ENCODE peak calls at places on chromosome 17, in nine cellular contexts. E is stomach; K is DND-41; X is retinal pigment epithelial cell; C is lower leg skin; J is sigmoid colon; Y is foreskin fibroblast; Q is CD4-positive, alpha-beta T cell; U is uterus. Z is an unnamed sample.

GRCh38 chr17:45740553-45741330 is 43.4 kb upstream of the CRHR1 start:
- DNase-seq in C (peak), X (no peak), J (peak), Q (no peak), E (no peak), U (peak), Y (peak), K (peak), Z (no peak)

GRCh38 chr17:20268700-20269475 is 198.5 kb downstream of the LGALS9B start:
- DNase-seq in X (no peak), J (no peak), Q (no peak), E (no peak), K (no peak), C (no peak), U (no peak), Y (no peak), Z (no peak)

GRCh38 chr17:59371426-59372099 is 40.1 kb downstream of the YPEL2 start:
- DNase-seq in Q (no peak), K (no peak), U (peak), J (peak), C (peak), E (no peak), X (no peak), Y (peak), Z (no peak)

GRCh38 chr17:74822329-74823175 is 37.1 kb downstream of the GRIN2C start:
- DNase-seq in C (no peak), Q (no peak), X (no peak), U (no peak), Y (no peak), E (no peak), J (no peak), K (no peak), Z (no peak)

GRCh38 chr17:31274252-31274651 is 22.8 kb downstream of the OMG start:
- DNase-seq in Q (no peak), K (no peak), Y (peak), X (no peak), U (no peak), J (no peak), C (no peak), E (no peak), Z (no peak)

GRCh38 chr17:2194778-2195417 is 108.7 kb downstream of the SMG6 start:
- DNase-seq in K (no peak), Q (no peak), E (no peak), U (no peak), J (no peak), C (no peak), Y (peak), X (no peak), Z (no peak)

GRCh38 chr17:14427914-14428639 is 127.2 kb downstream of the HS3ST3B1 start:
- DNase-seq in E (no peak), Q (peak), Y (no peak), K (peak), C (no peak), U (no peak), X (no peak), J (no peak), Z (no peak)

GRCh38 chr17:46943218-46943510 is 20.2 kb downstream of the GOSR2 start:
- DNase-seq in J (no peak), E (no peak), C (no peak), K (no peak), Q (no peak), Y (no peak), X (no peak), U (no peak), Z (no peak)

GRCh38 chr17:72861811-72862210 is 230.7 kb downstream of the SLC39A11 start:
- DNase-seq in C (no peak), U (no peak), X (no peak), K (no peak), J (no peak), E (no peak), Y (no peak), Q (no peak), Z (no peak)

GRCh38 chr17:2235792-2236365 is 67.7 kb downstream of the SMG6 start:
- DNase-seq in C (no peak), X (no peak), Q (no peak), E (no peak), Y (peak), J (peak), K (no peak), U (no peak), Z (no peak)

GRCh38 chr17:61366715-61367413 is 32.8 kb upstream of the TBX2 start:
- DNase-seq in J (no peak), Y (no peak), Q (no peak), E (peak), C (no peak), K (no peak), U (no peak), X (peak), Z (no peak)

GRCh38 chr17:74734256-74734655 is 2.8 kb upstream of the RAB37 start:
- DNase-seq in E (no peak), Y (no peak), X (no peak), U (no peak), J (no peak), C (no peak), K (no peak), Q (no peak), Z (no peak)

GRCh38 chr17:16981928-16982327 is 10.0 kb upstream of the TNFRSF13B start:
- DNase-seq in J (no peak), C (peak), Y (no peak), K (peak), X (no peak), E (no peak), U (no peak), Q (no peak), Z (no peak)

GRCh38 chr17:4165301-4166010 is 22.5 kb downstream of the CYB5D2 start:
- DNase-seq in J (no peak), U (no peak), X (no peak), C (no peak), Y (no peak), K (no peak), Q (no peak), E (no peak), Z (no peak)

GRCh38 chr17:1977583-1978395 is 47.3 kb downstream of the RTN4RL1 start:
- DNase-seq in C (no peak), E (no peak), U (no peak), K (no peak), Y (no peak), Q (no peak), X (no peak), J (no peak), Z (no peak)

GRCh38 chr17:81210868-81211267 is 11.9 kb downstream of the CEP131 start:
- DNase-seq in Y (no peak), Q (no peak), C (no peak), K (no peak), X (no peak), E (no peak), U (no peak), J (no peak), Z (no peak)

GRCh38 chr17:51346218-51346982 is 86.1 kb downstream of the UTP18 start:
- DNase-seq in X (no peak), J (no peak), U (no peak), Y (peak), K (no peak), E (no peak), C (peak), Q (no peak), Z (no peak)

GRCh38 chr17:62626719-62627218 is 701 bp upstream of the MRC2 start:
- DNase-seq in U (peak), C (no peak), Q (no peak), Y (peak), X (no peak), K (peak), J (peak), E (no peak), Z (no peak)

GRCh38 chr17:82914375-82914774 is 74.6 kb upstream of the ZNF750 start:
- DNase-seq in C (no peak), K (no peak), Q (no peak), E (peak), J (no peak), X (no peak), Y (peak), U (no peak), Z (no peak)

GRCh38 chr17:82913304-82914043 is 73.7 kb upstream of the ZNF750 start:
- DNase-seq in K (no peak), C (no peak), E (peak), U (no peak), X (no peak), Y (peak), J (no peak), Q (no peak), Z (no peak)

GRCh38 chr17:82915697-82916027 is 75.8 kb upstream of the ZNF750 start:
- DNase-seq in E (no peak), X (no peak), J (no peak), U (no peak), Y (no peak), C (no peak), Q (no peak), K (no peak), Z (no peak)

GRCh38 chr17:82912571-82913089 is 72.8 kb upstream of the ZNF750 start:
- DNase-seq in U (no peak), Y (no peak), E (no peak), X (no peak), C (no peak), J (no peak), K (no peak), Q (no peak), Z (no peak)

GRCh38 chr17:82915010-82915696 is 75.3 kb upstream of the ZNF750 start:
- DNase-seq in E (no peak), X (no peak), Q (no peak), U (no peak), J (no peak), C (no peak), Y (no peak), K (no peak), Z (no peak)
- TF ChIP-seq CTCF in E (no peak), X (peak), Q (no peak), U (no peak), J (no peak), C (no peak), Y (no peak), K (peak), Z (peak)

GRCh38 chr17:77247048-77247541 is 106.3 kb downstream of the SEC14L1 start:
- DNase-seq in X (no peak), E (peak), Y (peak), Q (peak), U (peak), J (peak), K (peak), C (peak), Z (no peak)

GRCh38 chr17:77246110-77247047 is 105.6 kb downstream of the SEC14L1 start:
- DNase-seq in X (no peak), Y (no peak), U (no peak), K (no peak), Q (no peak), C (no peak), J (no peak), E (no peak), Z (no peak)

GRCh38 chr17:77240976-77241375 is 100.2 kb downstream of the SEC14L1 start:
- DNase-seq in Y (no peak), K (no peak), U (no peak), C (no peak), J (no peak), X (no peak), Q (no peak), E (no peak), Z (no peak)

GRCh38 chr17:77245162-77245926 is 104.6 kb downstream of the SEC14L1 start:
- DNase-seq in Q (no peak), J (no peak), U (no peak), E (no peak), K (no peak), X (no peak), Y (no peak), C (no peak), Z (no peak)

GRCh38 chr17:77242118-77242800 is 101.5 kb downstream of the SEC14L1 start:
- DNase-seq in Q (no peak), C (no peak), K (no peak), Y (no peak), U (no peak), E (no peak), J (no peak), X (no peak), Z (no peak)
- TF ChIP-seq CTCF in Q (no peak), C (no peak), K (no peak), Y (no peak), U (no peak), E (no peak), J (no peak), X (no peak), Z (no peak)

DNA sequence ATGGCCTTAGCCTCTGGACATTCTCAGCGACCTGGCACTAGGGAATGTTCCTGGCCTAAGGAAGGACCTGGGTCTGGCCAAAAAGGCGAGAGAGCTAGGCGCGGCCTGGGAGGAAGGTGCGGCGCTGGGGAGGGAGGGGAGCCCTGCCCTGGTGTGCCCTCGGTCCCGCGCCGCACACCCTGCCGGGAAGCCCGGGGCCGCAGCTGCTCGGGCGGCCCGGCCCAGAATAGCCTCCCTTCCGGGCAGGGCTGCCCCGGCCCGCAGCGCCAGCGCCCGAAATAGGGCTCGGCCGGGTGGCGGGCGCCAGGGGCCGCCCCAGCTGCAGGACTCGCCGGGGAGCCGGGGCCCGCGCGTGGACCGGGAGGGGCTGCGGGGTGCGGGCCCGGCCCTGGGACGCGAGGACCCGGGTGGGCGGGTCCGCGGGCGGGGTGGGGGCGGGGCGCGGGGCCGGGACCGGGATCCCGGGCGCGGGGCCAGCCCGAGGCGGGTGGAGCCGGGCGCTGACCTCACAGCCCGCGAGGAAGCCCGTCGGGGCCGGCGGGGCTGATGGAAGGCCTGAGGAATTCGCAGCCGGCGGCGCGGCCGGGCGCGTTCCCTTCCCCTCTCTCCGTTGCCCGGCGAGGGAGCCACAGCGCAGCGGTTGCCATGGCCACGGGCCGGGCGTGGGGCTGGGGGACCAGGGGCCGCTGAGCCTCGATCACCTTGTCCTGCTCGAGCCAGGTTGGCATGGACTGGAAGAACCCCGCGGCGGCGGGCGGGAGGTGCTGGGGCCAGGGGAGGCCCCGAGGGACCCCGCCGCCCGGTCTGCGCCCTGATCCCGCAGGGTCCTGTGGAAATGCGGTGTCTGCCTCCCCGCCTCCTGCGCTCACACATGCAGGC is 18.1 kb downstream of the SOCS3 start:
- DNase-seq in Q (no peak), Y (peak), X (no peak), C (peak), E (peak), K (no peak), U (peak), J (peak), Z (no peak)
- TF ChIP-seq CTCF in Q (no peak), Y (no peak), X (no peak), C (no peak), E (no peak), K (no peak), U (peak), J (no peak), Z (no peak)

GRCh38 chr17:63774141-63774981 is at the start of gene DDX42:
- DNase-seq in C (peak), Y (peak), X (peak), Q (no peak), K (peak), E (peak), U (peak), J (peak), Z (no peak)
- TF ChIP-seq CTCF in C (no peak), Y (no peak), X (peak), Q (no peak), K (peak), E (no peak), U (no peak), J (no peak), Z (peak)

GRCh38 chr17:35766903-35767510 is 6.3 kb downstream of the C17orf50 start:
- DNase-seq in U (no peak), K (peak), J (no peak), X (no peak), E (peak), C (no peak), Q (no peak), Y (peak), Z (no peak)
- TF ChIP-seq CTCF in U (peak), K (peak), J (peak), X (peak), E (peak), C (no peak), Q (peak), Y (peak), Z (peak)

GRCh38 chr17:78825696-78826095 is 14.9 kb downstream of the USP36 start:
- DNase-seq in K (no peak), Q (no peak), Y (no peak), C (no peak), E (no peak), U (no peak), J (peak), X (no peak), Z (no peak)

GRCh38 chr17:78824240-78824639 is 16.4 kb downstream of the USP36 start:
- DNase-seq in X (no peak), K (no peak), E (no peak), Q (no peak), C (no peak), Y (no peak), U (no peak), J (no peak), Z (no peak)

GRCh38 chr17:78821961-78822360 is 18.7 kb downstream of the USP36 start:
- DNase-seq in K (no peak), E (no peak), Q (no peak), U (no peak), C (no peak), Y (no peak), X (no peak), J (no peak), Z (no peak)

GRCh38 chr17:78822552-78822951 is 18.1 kb downstream of the USP36 start:
- DNase-seq in U (peak), C (no peak), Y (peak), K (no peak), E (no peak), X (no peak), J (no peak), Q (no peak), Z (no peak)

DNA sequence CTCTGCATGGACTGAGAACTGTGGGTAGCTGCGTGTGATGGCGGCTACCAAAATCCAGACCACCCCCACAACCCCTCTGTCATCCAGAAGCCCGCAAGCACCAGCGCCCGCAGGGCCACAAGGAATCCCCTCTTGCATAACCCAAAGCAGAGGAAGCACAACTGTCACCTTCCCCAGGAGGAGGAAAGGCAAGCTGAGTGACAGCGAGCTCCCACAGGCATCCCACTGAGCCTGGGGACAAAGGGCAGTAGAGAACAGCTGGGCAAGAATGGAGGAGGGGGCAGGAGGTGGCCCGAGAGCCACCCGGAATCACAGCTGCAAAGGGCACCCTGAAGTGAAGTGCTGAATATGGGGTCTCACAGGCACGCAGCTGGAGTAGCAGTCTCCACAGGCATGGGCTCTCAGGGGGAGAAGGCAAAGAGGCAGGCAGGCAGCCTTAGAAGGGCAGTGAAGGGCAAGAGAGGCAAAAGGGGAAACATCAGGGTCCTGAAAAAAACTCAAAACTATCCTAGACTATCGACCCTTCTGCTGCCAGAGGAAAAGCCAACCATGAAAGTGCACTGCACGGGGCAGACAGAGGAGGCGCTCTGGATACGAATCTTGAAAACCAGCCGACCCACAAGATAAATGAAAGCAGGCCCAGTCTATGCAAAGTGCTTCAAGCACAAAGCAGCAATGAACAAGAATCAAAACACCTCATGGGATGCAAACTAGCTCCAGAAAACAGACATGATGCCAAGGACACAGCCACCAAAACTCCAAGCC is 17.1 kb downstream of the USP36 start:
- DNase-seq in U (no peak), J (no peak), K (no peak), C (no peak), Y (peak), Q (no peak), E (no peak), X (no peak), Z (no peak)
- TF ChIP-seq CTCF in U (no peak), J (no peak), K (peak), C (no peak), Y (peak), Q (no peak), E (no peak), X (peak), Z (peak)

GRCh38 chr17:69175812-69176517 is 34.3 kb upstream of the ABCA6 start:
- DNase-seq in U (no peak), Y (peak), E (no peak), J (no peak), X (no peak), K (no peak), C (no peak), Q (no peak), Z (peak)
- TF ChIP-seq CTCF in U (no peak), Y (no peak), E (no peak), J (no peak), X (no peak), K (no peak), C (no peak), Q (no peak), Z (no peak)

GRCh38 chr17:7435676-7436555 is 681 bp downstream of the TMEM102 start:
- DNase-seq in U (no peak), Q (peak), J (no peak), K (peak), X (no peak), C (peak), E (peak), Y (peak), Z (no peak)
- TF ChIP-seq CTCF in U (no peak), Q (peak), J (no peak), K (peak), X (peak), C (no peak), E (no peak), Y (no peak), Z (peak)

GRCh38 chr17:12509836-12510235 is 155.9 kb upstream of the MYOCD start:
- DNase-seq in X (no peak), U (no peak), K (no peak), Y (no peak), C (no peak), Q (no peak), E (no peak), J (no peak), Z (no peak)

GRCh38 chr17:12512712-12513355 is 152.9 kb upstream of the MYOCD start:
- DNase-seq in Q (no peak), U (no peak), Y (peak), X (no peak), J (no peak), C (no peak), K (no peak), E (no peak), Z (no peak)

GRCh38 chr17:12514596-12514995 is 151.1 kb upstream of the MYOCD start:
- DNase-seq in K (no peak), C (no peak), Q (no peak), E (no peak), U (no peak), X (no peak), Y (no peak), J (no peak), Z (no peak)

GRCh38 chr17:12507046-12507445 is 158.6 kb upstream of the MYOCD start:
- DNase-seq in C (no peak), Y (no peak), Q (no peak), J (no peak), K (no peak), E (no peak), X (no peak), U (no peak), Z (no peak)

GRCh38 chr17:12510535-12510934 is 155.2 kb upstream of the MYOCD start:
- DNase-seq in X (no peak), Y (peak), Q (no peak), U (no peak), E (no peak), C (no peak), K (no peak), J (no peak), Z (no peak)
- TF ChIP-seq CTCF in X (no peak), Y (no peak), Q (no peak), U (no peak), E (no peak), C (no peak), K (no peak), J (no peak), Z (no peak)